ENCODE peak calls at places on chromosome 1, in ten cellular contexts. U, Q, X, H, Y, B, C, O, N and P are unnamed samples.

GRCh38 chr1:35269190-35269988 is 880 bp downstream of the ZMYM4 start:
- DNase-seq in U (no peak), Q (no peak), X (no peak), H (no peak), Y (no peak), B (no peak), C (peak), O (no peak), N (no peak), P (no peak)

GRCh38 chr1:240526321-240526720 is 85.6 kb downstream of the GREM2 start:
- DNase-seq in U (no peak), Q (no peak), X (no peak), H (no peak), Y (no peak), B (no peak), C (no peak), O (no peak), N (no peak), P (no peak)

GRCh38 chr1:38640371-38640770 is 219.2 kb downstream of the RRAGC start:
- DNase-seq in U (no peak), Q (no peak), X (no peak), H (no peak), Y (no peak), B (no peak), C (no peak), O (no peak), N (no peak), P (no peak)

GRCh38 chr1:212656730-212657129 is 42.9 kb downstream of the BATF3 start:
- DNase-seq in U (no peak), Q (no peak), X (no peak), H (peak), Y (no peak), B (no peak), C (no peak), O (no peak), N (no peak), P (no peak)

GRCh38 chr1:33586111-33586510 is 113.7 kb downstream of the ZSCAN20 start:
- DNase-seq in U (no peak), Q (no peak), X (peak), H (peak), Y (no peak), B (no peak), C (peak), O (no peak), N (no peak), P (peak)

GRCh38 chr1:10906866-10907519 is 105.5 kb upstream of the TARDBP start:
- DNase-seq in U (no peak), Q (no peak), X (no peak), H (no peak), Y (no peak), B (no peak), C (no peak), O (no peak), N (peak), P (no peak)

GRCh38 chr1:21814241-21814918 is 2.3 kb downstream of the LDLRAD2 start:
- DNase-seq in U (no peak), Q (peak), X (no peak), H (no peak), Y (peak), B (no peak), C (no peak), O (no peak), N (no peak), P (no peak)

GRCh38 chr1:23568608-23569383 is 9.5 kb upstream of the ID3 start:
- DNase-seq in U (no peak), Q (no peak), X (no peak), H (no peak), Y (no peak), B (no peak), C (no peak), O (no peak), N (no peak), P (no peak)

GRCh38 chr1:91092503-91092902 is 70.7 kb upstream of the ZNF644 start:
- DNase-seq in U (no peak), Q (no peak), X (no peak), H (no peak), Y (no peak), B (no peak), C (no peak), O (no peak), N (no peak), P (no peak)

GRCh38 chr1:6623269-6623965 is 1.3 kb upstream of the THAP3 start:
- DNase-seq in U (no peak), Q (no peak), X (no peak), H (peak), Y (no peak), B (no peak), C (no peak), O (no peak), N (no peak), P (no peak)

GRCh38 chr1:230141002-230141648 is 74.1 kb downstream of the GALNT2 start:
- DNase-seq in U (no peak), Q (no peak), X (peak), H (peak), Y (no peak), B (no peak), C (no peak), O (no peak), N (no peak), P (no peak)

GRCh38 chr1:3652538-3653285 is 396 bp downstream of the TP73 start:
- DNase-seq in U (no peak), Q (no peak), X (no peak), H (no peak), Y (no peak), B (no peak), C (no peak), O (no peak), N (peak), P (no peak)